ENCODE peak calls at places on chromosomes 5 and 9, in four cellular contexts. Y, Z, D and O are unnamed samples.

GRCh38 chr5:97888439-97888838 is 705.4 kb upstream of the RIOK2 start:
- DNase-seq in D (no peak), Y (no peak), Z (no peak), O (no peak)

GRCh38 chr9:133690111-133690561 is 48.0 kb downstream of the SARDH start:
- DNase-seq in D (no peak), Z (no peak), Y (no peak), O (no peak)

GRCh38 chr5:102536323-102536928 is 37.6 kb upstream of the SLCO6A1 start:
- DNase-seq in D (no peak), Y (no peak), Z (no peak), O (peak)

GRCh38 chr5:116451905-116452450 is 122.6 kb downstream of the SEMA6A start:
- DNase-seq in Z (no peak), D (no peak), Y (no peak), O (no peak)

GRCh38 chr5:108521011-108521700 is 139.3 kb upstream of the FBXL17 start:
- DNase-seq in Z (no peak), D (no peak), Y (no peak), O (no peak)

GRCh38 chr5:160133071-160133917 is 14.0 kb upstream of the PWWP2A start:
- DNase-seq in Y (peak), D (peak), Z (peak), O (no peak)

GRCh38 chr9:80191108-80191507 is 619.3 kb downstream of the TLE4 start:
- DNase-seq in Z (no peak), D (no peak), Y (no peak), O (no peak)

GRCh38 chr5:77015938-77016569 is 14.2 kb upstream of the AGGF1 start:
- DNase-seq in Z (no peak), D (no peak), Y (no peak), O (peak)

GRCh38 chr9:129437626-129438323 is 183.1 kb downstream of the C9orf50 start:
- DNase-seq in Y (no peak), Z (no peak), D (peak), O (no peak)

GRCh38 chr9:91060520-91061343 is 259.1 kb downstream of the SYK start:
- DNase-seq in Z (peak), D (peak), Y (peak), O (no peak)

GRCh38 chr9:131397100-131397790 is 3.4 kb downstream of the PRRC2B start:
- DNase-seq in Z (no peak), Y (no peak), D (no peak), O (no peak)

GRCh38 chr5:124996764-124997077 is 250.3 kb upstream of the ZNF608 start:
- DNase-seq in Y (no peak), Z (no peak), D (no peak), O (no peak)

GRCh38 chr5:40378431-40379175 is 301.1 kb upstream of the PTGER4 start:
- DNase-seq in Y (no peak), D (no peak), Z (no peak), O (no peak)

GRCh38 chr5:144915452-144915851 is 744.8 kb downstream of the KCTD16 start:
- DNase-seq in D (no peak), Z (no peak), Y (no peak), O (no peak)

GRCh38 chr5:119315516-119315949 is 40.3 kb upstream of the TNFAIP8 start:
- DNase-seq in Y (peak), Z (peak), D (no peak), O (peak)

GRCh38 chr5:97998946-97999345 is 774.5 kb upstream of the RGMB start:
- DNase-seq in D (no peak), Y (no peak), Z (no peak), O (no peak)

GRCh38 chr5:158410976-158411375 is 552.0 kb upstream of the CLINT1 start:
- DNase-seq in Z (no peak), D (no peak), Y (no peak), O (no peak)

GRCh38 chr9:34633851-34634550 is 3.6 kb downstream of the SIGMAR1 start:
- DNase-seq in D (peak), Y (peak), Z (peak), O (peak)

GRCh38 chr9:104836235-104836634 is 72.3 kb downstream of the NIPSNAP3B start:
- DNase-seq in D (no peak), Z (no peak), Y (no peak), O (no peak)

DNA sequence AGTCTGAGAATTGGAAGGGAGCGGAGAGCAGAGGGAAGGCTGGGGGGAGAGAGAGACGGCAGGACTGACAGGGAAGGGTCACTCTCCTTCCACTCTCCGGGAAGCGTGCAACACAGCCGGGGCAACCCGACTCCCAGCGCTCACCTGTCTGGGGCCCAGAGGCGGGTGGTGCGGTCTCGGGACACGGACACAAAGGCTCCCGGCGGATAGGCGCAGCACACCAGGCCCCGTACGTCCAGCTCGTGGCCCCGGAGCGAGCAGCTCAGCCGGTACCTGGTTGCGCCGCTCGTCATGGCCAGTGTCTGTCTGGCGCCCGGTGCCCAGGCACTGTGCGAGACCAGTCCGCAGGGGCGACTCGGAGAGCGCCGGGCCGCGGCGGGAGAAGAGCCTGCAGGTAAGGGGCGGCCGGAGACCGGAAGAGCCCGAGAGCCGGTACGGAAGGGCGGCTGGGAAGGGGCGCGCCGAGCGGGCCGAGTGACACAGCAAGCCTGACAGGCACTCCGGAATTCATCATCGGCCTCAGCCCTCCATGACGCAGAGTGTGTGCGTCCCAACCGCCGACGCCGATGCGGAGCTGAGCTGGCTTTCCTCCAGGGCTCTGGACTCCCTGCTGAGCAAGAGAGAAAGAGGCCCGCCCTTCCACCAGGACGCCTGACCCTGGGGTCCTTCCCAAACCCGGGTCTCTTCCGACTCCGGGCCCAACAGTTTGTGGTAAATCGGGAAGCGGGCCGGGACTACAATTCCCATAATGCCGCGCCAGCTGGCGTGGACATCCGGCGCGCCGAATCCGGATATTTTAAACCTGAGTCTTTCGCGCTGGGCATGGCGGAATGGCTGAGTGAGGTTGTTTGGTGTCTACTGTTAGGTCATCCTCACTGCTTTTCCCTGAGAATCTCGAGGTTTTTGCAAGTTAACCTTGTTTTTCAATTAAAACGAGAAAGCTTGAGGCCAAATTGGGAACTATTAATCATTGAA is at the start of gene PLAA:
- DNase-seq in Y (peak), D (peak), Z (peak), O (peak)
- TF ChIP-seq POLR2A in Y (no peak), D (peak), Z (no peak), O (peak)

GRCh38 chr9:136474021-136474640 is 8.7 kb downstream of the SEC16A start:
- DNase-seq in Z (no peak), Y (no peak), D (no peak), O (no peak)
- TF ChIP-seq POLR2A in Z (no peak), Y (no peak), D (no peak), O (no peak)

GRCh38 chr5:139517683-139518564 is 35.4 kb upstream of the STING1 start:
- DNase-seq in Z (peak), Y (peak), D (peak), O (peak)
- TF ChIP-seq POLR2A in Z (peak), Y (no peak), D (peak), O (peak)

GRCh38 chr5:149731617-149732400 is 1.7 kb downstream of the PPARGC1B start:
- DNase-seq in Z (peak), D (peak), Y (peak), O (peak)

GRCh38 chr5:149732500-149733128 is 2.5 kb downstream of the PPARGC1B start:
- DNase-seq in Z (no peak), Y (peak), D (peak), O (no peak)

GRCh38 chr5:149733129-149733900 is 3.2 kb downstream of the PPARGC1B start:
- DNase-seq in Y (no peak), Z (no peak), D (no peak), O (no peak)

GRCh38 chr5:149730620-149731331 is 666 bp downstream of the PPARGC1B start:
- DNase-seq in D (peak), Y (peak), Z (no peak), O (peak)

DNA sequence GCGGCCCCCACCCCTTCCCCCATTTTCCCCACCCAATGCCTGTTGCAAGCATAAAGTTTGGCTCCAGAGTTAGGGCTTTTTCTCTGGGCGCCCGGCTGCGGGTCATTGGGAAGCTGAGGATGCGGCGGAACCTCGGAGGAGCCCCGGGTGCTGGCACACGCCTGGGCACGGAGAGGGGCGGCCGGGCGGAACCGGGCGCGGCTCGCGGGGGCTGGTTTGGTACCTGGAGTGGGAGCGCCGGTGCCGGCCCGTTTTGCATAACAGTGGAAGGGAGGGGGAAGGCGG is 1.2 kb downstream of the PPARGC1B start:
- DNase-seq in D (no peak), Z (no peak), Y (no peak), O (no peak)
- TF ChIP-seq POLR2A in D (no peak), Z (no peak), Y (no peak), O (no peak)

GRCh38 chr9:89705651-89706050 is 100.8 kb downstream of the GADD45G start:
- DNase-seq in Z (no peak), Y (no peak), D (no peak), O (no peak)

GRCh38 chr9:89702401-89702800 is 97.6 kb downstream of the GADD45G start:
- DNase-seq in Z (no peak), D (no peak), Y (no peak), O (no peak)

GRCh38 chr9:89699646-89700045 is 94.8 kb downstream of the GADD45G start:
- DNase-seq in Z (no peak), D (no peak), Y (no peak), O (no peak)

GRCh38 chr9:89698606-89699005 is 93.8 kb downstream of the GADD45G start:
- DNase-seq in Z (no peak), Y (no peak), D (no peak), O (no peak)

DNA sequence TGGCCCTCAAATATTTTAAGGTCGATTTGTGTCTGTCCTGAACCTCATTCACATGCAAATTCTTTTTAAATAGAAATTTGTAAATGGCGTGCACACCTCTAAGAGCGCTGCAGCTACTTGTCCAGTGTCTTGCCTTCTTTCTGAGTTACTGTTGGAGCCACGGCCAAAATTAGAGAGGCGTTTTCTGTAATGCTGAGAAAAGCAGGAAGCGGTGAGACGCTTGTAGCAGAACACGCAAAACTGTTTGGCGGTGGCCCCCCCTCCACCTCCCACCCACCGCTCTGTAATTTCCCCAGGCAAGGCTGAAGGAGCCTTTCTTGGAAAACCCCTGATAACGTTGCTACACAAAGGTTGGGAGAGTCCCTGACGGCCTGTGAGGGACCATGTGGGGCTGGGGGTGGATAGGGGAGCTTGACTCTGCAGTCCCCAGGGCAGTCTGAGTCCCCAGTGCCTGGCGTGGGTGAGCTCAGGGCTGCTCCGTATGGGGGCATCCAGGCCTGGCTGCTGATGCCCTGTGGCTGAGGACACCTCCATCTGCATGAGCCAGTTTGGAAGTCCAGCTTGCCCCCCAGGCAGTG is 96.5 kb downstream of the GADD45G start:
- DNase-seq in D (no peak), Z (no peak), Y (no peak), O (no peak)
- TF ChIP-seq POLR2A in D (no peak), Z (no peak), Y (no peak), O (no peak)

GRCh38 chr9:128127990-128128835 is 684 bp upstream of the PTGES2 start:
- DNase-seq in Y (peak), Z (peak), D (peak), O (peak)
- TF ChIP-seq POLR2A in Y (no peak), Z (no peak), D (no peak), O (no peak)